ENCODE peak calls at places on chromosomes 6 and 20, in seven cellular contexts. One of them, this sample, is unnamed. For H3K4me1, the result is how much of the 10 kb centered on the place peaks cover.

GRCh38 chr20:21705466-21706344 is at the start of gene PAX1:
- ATAC-seq in body of pancreas: peak
- ATAC-seq in upper lobe of right lung: no peak
- ATAC-seq in CD8-positive, alpha-beta T cell: no peak
- ATAC-seq in pancreas: peak
- ATAC-seq in HepG2: peak
- ATAC-seq in psoas muscle: peak
- ATAC-seq in this sample: no peak

GRCh38 chr6:17505767-17506280 is 94.3 kb upstream of the FAM8A1 start:
- ATAC-seq in body of pancreas: no peak
- ATAC-seq in pancreas: no peak
- ATAC-seq in HepG2: no peak
- ATAC-seq in CD8-positive, alpha-beta T cell: no peak
- ATAC-seq in psoas muscle: peak
- ATAC-seq in upper lobe of right lung: no peak
- ATAC-seq in this sample: peak

GRCh38 chr20:37294262-37294981 is 5.0 kb downstream of the MANBAL start:
- ATAC-seq in pancreas: no peak
- ATAC-seq in psoas muscle: no peak
- ATAC-seq in CD8-positive, alpha-beta T cell: no peak
- ATAC-seq in body of pancreas: no peak
- ATAC-seq in HepG2: no peak
- ATAC-seq in upper lobe of right lung: peak
- ATAC-seq in this sample: no peak

GRCh38 chr6:49666480-49666879 is 29.8 kb upstream of the RHAG start:
- ATAC-seq in pancreas: no peak
- ATAC-seq in CD8-positive, alpha-beta T cell: no peak
- ATAC-seq in psoas muscle: no peak
- ATAC-seq in upper lobe of right lung: no peak
- ATAC-seq in HepG2: no peak
- ATAC-seq in body of pancreas: no peak
- ATAC-seq in this sample: no peak

GRCh38 chr6:51855310-51856082 is 231.9 kb downstream of the PKHD1 start:
- ATAC-seq in HepG2: peak
- ATAC-seq in CD8-positive, alpha-beta T cell: no peak
- ATAC-seq in psoas muscle: no peak
- ATAC-seq in pancreas: peak
- ATAC-seq in body of pancreas: no peak
- ATAC-seq in upper lobe of right lung: peak
- ATAC-seq in this sample: no peak

GRCh38 chr6:16840725-16841124 is 79.5 kb upstream of the ATXN1 start:
- ATAC-seq in psoas muscle: no peak
- ATAC-seq in CD8-positive, alpha-beta T cell: no peak
- ATAC-seq in upper lobe of right lung: no peak
- ATAC-seq in HepG2: no peak
- ATAC-seq in pancreas: no peak
- ATAC-seq in body of pancreas: no peak
- ATAC-seq in this sample: no peak

GRCh38 chr6:150987371-150987828 is 121.9 kb downstream of the MTHFD1L start:
- ATAC-seq in upper lobe of right lung: no peak
- ATAC-seq in HepG2: no peak
- ATAC-seq in psoas muscle: no peak
- ATAC-seq in body of pancreas: no peak
- ATAC-seq in pancreas: no peak
- ATAC-seq in CD8-positive, alpha-beta T cell: peak
- ATAC-seq in this sample: no peak

GRCh38 chr6:27752038-27752885 is 159.9 kb downstream of the OR2B2 start:
- ATAC-seq in pancreas: peak
- ATAC-seq in psoas muscle: peak
- ATAC-seq in HepG2: peak
- ATAC-seq in body of pancreas: peak
- ATAC-seq in CD8-positive, alpha-beta T cell: peak
- ATAC-seq in upper lobe of right lung: peak
- ATAC-seq in this sample: peak

GRCh38 chr20:25507385-25508082 is 77.8 kb downstream of the NINL start:
- ATAC-seq in HepG2: peak
- ATAC-seq in psoas muscle: no peak
- ATAC-seq in upper lobe of right lung: no peak
- ATAC-seq in CD8-positive, alpha-beta T cell: no peak
- ATAC-seq in body of pancreas: peak
- ATAC-seq in pancreas: peak
- ATAC-seq in this sample: no peak

GRCh38 chr6:155093430-155093829 is 98.3 kb downstream of the TIAM2 start:
- ATAC-seq in pancreas: no peak
- ATAC-seq in psoas muscle: no peak
- ATAC-seq in CD8-positive, alpha-beta T cell: peak
- ATAC-seq in body of pancreas: no peak
- ATAC-seq in HepG2: no peak
- ATAC-seq in upper lobe of right lung: no peak
- ATAC-seq in this sample: no peak

GRCh38 chr20:45318948-45319347 is 10.8 kb upstream of the MATN4 start:
- ATAC-seq in upper lobe of right lung: no peak
- ATAC-seq in CD8-positive, alpha-beta T cell: no peak
- ATAC-seq in HepG2: no peak
- ATAC-seq in pancreas: peak
- ATAC-seq in body of pancreas: peak
- ATAC-seq in psoas muscle: no peak
- ATAC-seq in this sample: no peak

GRCh38 chr6:143878272-143878760 is 14.0 kb downstream of the ZC2HC1B start:
- ATAC-seq in psoas muscle: no peak
- ATAC-seq in upper lobe of right lung: no peak
- ATAC-seq in pancreas: no peak
- ATAC-seq in HepG2: peak
- ATAC-seq in body of pancreas: no peak
- ATAC-seq in CD8-positive, alpha-beta T cell: no peak
- ATAC-seq in this sample: no peak

GRCh38 chr20:57261488-57262243 is 4.8 kb downstream of the BMP7 start:
- ATAC-seq in upper lobe of right lung: no peak
- ATAC-seq in CD8-positive, alpha-beta T cell: no peak
- ATAC-seq in body of pancreas: no peak
- ATAC-seq in pancreas: no peak
- ATAC-seq in HepG2: no peak
- ATAC-seq in psoas muscle: no peak
- ATAC-seq in this sample: no peak

GRCh38 chr6:149362289-149362688 is 37.8 kb upstream of the SUMO4 start:
- ATAC-seq in CD8-positive, alpha-beta T cell: no peak
- ATAC-seq in pancreas: no peak
- ATAC-seq in body of pancreas: no peak
- ATAC-seq in upper lobe of right lung: no peak
- ATAC-seq in psoas muscle: no peak
- ATAC-seq in HepG2: no peak
- ATAC-seq in this sample: no peak

GRCh38 chr6:41157323-41157722 is 3.2 kb upstream of the TREML1 start:
- ATAC-seq in psoas muscle: no peak
- ATAC-seq in HepG2: no peak
- ATAC-seq in pancreas: no peak
- ATAC-seq in CD8-positive, alpha-beta T cell: no peak
- ATAC-seq in body of pancreas: no peak
- ATAC-seq in upper lobe of right lung: peak
- ATAC-seq in this sample: no peak

GRCh38 chr20:49247792-49248191 is 28.6 kb downstream of the DDX27 start:
- ATAC-seq in psoas muscle: no peak
- ATAC-seq in CD8-positive, alpha-beta T cell: no peak
- ATAC-seq in upper lobe of right lung: no peak
- ATAC-seq in HepG2: no peak
- ATAC-seq in body of pancreas: no peak
- ATAC-seq in pancreas: no peak
- ATAC-seq in this sample: no peak

GRCh38 chr20:49248879-49249665 is 28.8 kb downstream of the ZNFX1 start:
- ATAC-seq in CD8-positive, alpha-beta T cell: no peak
- ATAC-seq in body of pancreas: no peak
- ATAC-seq in pancreas: no peak
- ATAC-seq in HepG2: no peak
- ATAC-seq in upper lobe of right lung: no peak
- ATAC-seq in psoas muscle: no peak
- ATAC-seq in this sample: no peak

GRCh38 chr20:49247169-49247734 is 28.0 kb downstream of the DDX27 start:
- ATAC-seq in body of pancreas: no peak
- ATAC-seq in HepG2: no peak
- ATAC-seq in pancreas: no peak
- ATAC-seq in CD8-positive, alpha-beta T cell: no peak
- ATAC-seq in psoas muscle: no peak
- ATAC-seq in upper lobe of right lung: no peak
- ATAC-seq in this sample: no peak

GRCh38 chr20:49248301-49248700 is 29.1 kb downstream of the DDX27 start:
- ATAC-seq in upper lobe of right lung: no peak
- ATAC-seq in HepG2: no peak
- ATAC-seq in psoas muscle: no peak
- ATAC-seq in CD8-positive, alpha-beta T cell: no peak
- ATAC-seq in body of pancreas: no peak
- ATAC-seq in pancreas: no peak
- ATAC-seq in this sample: no peak

GRCh38 chr20:49245921-49246740 is 26.9 kb downstream of the DDX27 start:
- ATAC-seq in CD8-positive, alpha-beta T cell: peak
- ATAC-seq in pancreas: peak
- ATAC-seq in body of pancreas: peak
- ATAC-seq in HepG2: peak
- ATAC-seq in psoas muscle: peak
- ATAC-seq in upper lobe of right lung: peak
- ATAC-seq in this sample: peak
- TF ChIP-seq CTCF in CD8-positive, alpha-beta T cell: peak
- TF ChIP-seq CTCF in pancreas: peak
- TF ChIP-seq CTCF in body of pancreas: peak
- TF ChIP-seq CTCF in HepG2: peak
- TF ChIP-seq CTCF in psoas muscle: peak
- TF ChIP-seq CTCF in upper lobe of right lung: peak
- TF ChIP-seq CTCF in this sample: peak

GRCh38 chr6:35370124-35370741 is 27.9 kb downstream of the PPARD start:
- ATAC-seq in CD8-positive, alpha-beta T cell: peak
- ATAC-seq in body of pancreas: peak
- ATAC-seq in pancreas: peak
- ATAC-seq in upper lobe of right lung: peak
- ATAC-seq in psoas muscle: peak
- ATAC-seq in HepG2: peak
- ATAC-seq in this sample: peak
- H3K4me3 ChIP-seq in CD8-positive, alpha-beta T cell: peak
- H3K4me3 ChIP-seq in body of pancreas: no peak
- H3K4me3 ChIP-seq in pancreas: no peak
- H3K4me3 ChIP-seq in upper lobe of right lung: no peak
- H3K4me3 ChIP-seq in psoas muscle: no peak
- H3K4me3 ChIP-seq in HepG2: no peak
- H3K4me3 ChIP-seq in this sample: no peak

GRCh38 chr20:31840906-31841816 is 4.2 kb downstream of the FOXS1 start:
- ATAC-seq in pancreas: no peak
- ATAC-seq in psoas muscle: no peak
- ATAC-seq in upper lobe of right lung: no peak
- ATAC-seq in body of pancreas: no peak
- ATAC-seq in CD8-positive, alpha-beta T cell: no peak
- ATAC-seq in HepG2: no peak
- ATAC-seq in this sample: no peak

GRCh38 chr20:31839782-31840487 is 5.5 kb downstream of the FOXS1 start:
- ATAC-seq in psoas muscle: no peak
- ATAC-seq in CD8-positive, alpha-beta T cell: no peak
- ATAC-seq in pancreas: no peak
- ATAC-seq in HepG2: no peak
- ATAC-seq in upper lobe of right lung: no peak
- ATAC-seq in body of pancreas: no peak
- ATAC-seq in this sample: no peak

GRCh38 chr20:31836853-31837608 is 8.4 kb downstream of the FOXS1 start:
- ATAC-seq in upper lobe of right lung: no peak
- ATAC-seq in psoas muscle: no peak
- ATAC-seq in pancreas: no peak
- ATAC-seq in CD8-positive, alpha-beta T cell: no peak
- ATAC-seq in body of pancreas: no peak
- ATAC-seq in HepG2: no peak
- ATAC-seq in this sample: no peak

GRCh38 chr20:31837896-31838397 is 7.5 kb downstream of the FOXS1 start:
- ATAC-seq in CD8-positive, alpha-beta T cell: no peak
- ATAC-seq in psoas muscle: no peak
- ATAC-seq in upper lobe of right lung: no peak
- ATAC-seq in body of pancreas: no peak
- ATAC-seq in HepG2: no peak
- ATAC-seq in pancreas: no peak
- ATAC-seq in this sample: no peak

DNA sequence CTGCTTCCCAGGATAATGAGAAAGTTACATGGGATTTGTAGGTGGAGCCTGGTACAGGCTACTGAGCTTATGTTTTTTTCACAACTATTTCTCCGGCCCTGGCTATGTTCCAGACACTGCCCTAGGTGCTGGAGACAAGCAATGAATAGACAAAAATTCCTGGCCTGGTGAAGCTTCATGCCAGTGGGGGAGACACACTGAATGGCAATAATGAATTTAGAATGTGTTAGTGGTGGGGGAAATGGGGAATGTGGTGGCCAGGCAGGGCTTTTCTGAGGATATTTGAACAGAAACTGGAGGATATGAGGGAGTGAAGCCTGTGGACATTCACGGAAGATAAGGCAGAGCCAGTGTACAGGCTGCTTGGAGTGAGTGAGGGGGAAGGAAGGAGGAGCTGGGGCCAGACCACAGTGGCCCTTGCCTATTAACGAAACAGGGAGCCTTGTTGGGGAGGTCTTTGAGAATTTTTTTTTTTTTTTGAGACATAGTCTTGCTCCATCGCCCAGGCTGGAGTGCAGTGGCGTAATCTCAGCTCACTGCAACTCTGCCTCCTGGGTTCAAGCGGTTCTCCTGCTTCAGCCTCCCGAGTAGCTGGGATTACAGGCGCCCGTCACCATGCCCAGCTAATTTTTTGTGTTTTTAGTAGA is 6.6 kb downstream of the FOXS1 start:
- ATAC-seq in psoas muscle: no peak
- ATAC-seq in pancreas: no peak
- ATAC-seq in HepG2: no peak
- ATAC-seq in body of pancreas: no peak
- ATAC-seq in upper lobe of right lung: no peak
- ATAC-seq in CD8-positive, alpha-beta T cell: no peak
- ATAC-seq in this sample: no peak
- H3K4me1 ChIP-seq in psoas muscle: under half
- H3K4me1 ChIP-seq in pancreas: under half
- H3K4me1 ChIP-seq in HepG2: under half
- H3K4me1 ChIP-seq in body of pancreas: under half
- H3K4me1 ChIP-seq in upper lobe of right lung: under half
- H3K4me1 ChIP-seq in CD8-positive, alpha-beta T cell: under half
- H3K4me1 ChIP-seq in this sample: under half

GRCh38 chr6:42988486-42989020 is 4.2 kb downstream of the PPP2R5D start:
- ATAC-seq in CD8-positive, alpha-beta T cell: no peak
- ATAC-seq in pancreas: no peak
- ATAC-seq in upper lobe of right lung: no peak
- ATAC-seq in HepG2: no peak
- ATAC-seq in body of pancreas: no peak
- ATAC-seq in psoas muscle: no peak
- ATAC-seq in this sample: no peak

GRCh38 chr6:42987533-42988451 is 3.4 kb downstream of the PPP2R5D start:
- ATAC-seq in psoas muscle: no peak
- ATAC-seq in CD8-positive, alpha-beta T cell: no peak
- ATAC-seq in pancreas: no peak
- ATAC-seq in upper lobe of right lung: no peak
- ATAC-seq in HepG2: no peak
- ATAC-seq in body of pancreas: no peak
- ATAC-seq in this sample: no peak

GRCh38 chr6:42981866-42982265 is 2.5 kb upstream of the PPP2R5D start:
- ATAC-seq in psoas muscle: no peak
- ATAC-seq in pancreas: no peak
- ATAC-seq in CD8-positive, alpha-beta T cell: no peak
- ATAC-seq in HepG2: no peak
- ATAC-seq in upper lobe of right lung: no peak
- ATAC-seq in body of pancreas: no peak
- ATAC-seq in this sample: no peak

GRCh38 chr6:42984924-42985475 is 630 bp downstream of the PPP2R5D start:
- ATAC-seq in pancreas: no peak
- ATAC-seq in CD8-positive, alpha-beta T cell: no peak
- ATAC-seq in HepG2: peak
- ATAC-seq in body of pancreas: no peak
- ATAC-seq in upper lobe of right lung: no peak
- ATAC-seq in psoas muscle: no peak
- ATAC-seq in this sample: no peak

GRCh38 chr6:42984001-42984923 is at the start of gene PPP2R5D:
- ATAC-seq in HepG2: peak
- ATAC-seq in pancreas: peak
- ATAC-seq in upper lobe of right lung: peak
- ATAC-seq in body of pancreas: peak
- ATAC-seq in CD8-positive, alpha-beta T cell: peak
- ATAC-seq in psoas muscle: peak
- ATAC-seq in this sample: peak
- TF ChIP-seq CTCF in HepG2: no peak
- TF ChIP-seq CTCF in pancreas: no peak
- TF ChIP-seq CTCF in upper lobe of right lung: no peak
- TF ChIP-seq CTCF in body of pancreas: peak
- TF ChIP-seq CTCF in CD8-positive, alpha-beta T cell: no peak
- TF ChIP-seq CTCF in psoas muscle: no peak
- TF ChIP-seq CTCF in this sample: peak

This sample was measured in gastroesophageal sphincter.